ENCODE peak calls at places on chromosomes 13 and 19, in ten cellular contexts. M is PC-3; P is HCT116; S is heart left ventricle; X is CD4-positive, CD25-positive, alpha-beta regulatory T cell; G is gastrocnemius medialis; D is aorta; Z is CD8-positive, alpha-beta T cell; J is left lung; L is IMR-90. Y is an unnamed sample.
A peak's percentile ranks its signal among the peaks of the same experiment; 100 is the strongest.

GRCh38 chr19:49335784-49336481 is 727 bp downstream of the CD37 start:
- ATAC-seq in M (no peak), P (no peak), S (no peak), X (peak; percentile 29), G (no peak), D (no peak), Z (peak; percentile 38), J (no peak), L (no peak), Y (no peak)

GRCh38 chr19:46736544-46737274 is 9.1 kb upstream of the FKRP start:
- ATAC-seq in M (no peak), P (no peak), S (no peak), X (no peak), G (no peak), D (peak; percentile 69), Z (no peak), J (no peak), L (peak; percentile 22), Y (no peak)

GRCh38 chr13:75507027-75508001 is 25.3 kb upstream of the TBC1D4 start:
- ATAC-seq in M (no peak), P (no peak), S (no peak), X (no peak), G (no peak), D (no peak), Z (no peak), J (peak; percentile 22), L (no peak), Y (no peak)

GRCh38 chr13:24764276-24764630 is 284 bp downstream of the RNF17 start:
- ATAC-seq in M (no peak), P (no peak), S (no peak), X (no peak), G (no peak), D (no peak), Z (no peak), J (no peak), L (no peak), Y (no peak)

GRCh38 chr13:23852351-23852750 is 36.8 kb downstream of the MIPEP start:
- ATAC-seq in M (no peak), P (no peak), S (no peak), X (no peak), G (no peak), D (no peak), Z (no peak), J (no peak), L (no peak), Y (no peak)

GRCh38 chr19:43152217-43152616 is 34.1 kb downstream of the PSG5 start:
- ATAC-seq in M (no peak), P (no peak), S (no peak), X (no peak), G (no peak), D (no peak), Z (no peak), J (no peak), L (no peak), Y (no peak)

GRCh38 chr13:71483733-71484132 is 383.3 kb downstream of the DACH1 start:
- ATAC-seq in M (no peak), P (no peak), S (no peak), X (no peak), G (no peak), D (no peak), Z (no peak), J (no peak), L (no peak), Y (no peak)

GRCh38 chr13:90869580-90869979 is 477.9 kb upstream of the MIR17HG start:
- ATAC-seq in M (no peak), P (no peak), S (no peak), X (no peak), G (no peak), D (no peak), Z (no peak), J (no peak), L (no peak), Y (no peak)

GRCh38 chr19:21566073-21566472 is 60.7 kb downstream of the ZNF429 start:
- ATAC-seq in M (no peak), P (no peak), S (no peak), X (peak; percentile 11), G (peak; percentile 52), D (no peak), Z (no peak), J (no peak), L (no peak), Y (no peak)

GRCh38 chr19:13937479-13938360 is 497 bp downstream of the PODNL1 start:
- ATAC-seq in M (peak; percentile 17), P (no peak), S (no peak), X (no peak), G (no peak), D (peak; percentile 60), Z (no peak), J (peak; percentile 15), L (peak; percentile 58), Y (no peak)

GRCh38 chr13:35599385-35599784 is 122.9 kb upstream of the MAB21L1 start:
- ATAC-seq in M (no peak), P (no peak), S (no peak), X (no peak), G (no peak), D (no peak), Z (no peak), J (no peak), L (peak; percentile 42), Y (no peak)

GRCh38 chr13:34990399-34991224 is 48.5 kb downstream of the NBEA start:
- ATAC-seq in M (no peak), P (no peak), S (no peak), X (no peak), G (no peak), D (no peak), Z (no peak), J (no peak), L (no peak), Y (no peak)

DNA sequence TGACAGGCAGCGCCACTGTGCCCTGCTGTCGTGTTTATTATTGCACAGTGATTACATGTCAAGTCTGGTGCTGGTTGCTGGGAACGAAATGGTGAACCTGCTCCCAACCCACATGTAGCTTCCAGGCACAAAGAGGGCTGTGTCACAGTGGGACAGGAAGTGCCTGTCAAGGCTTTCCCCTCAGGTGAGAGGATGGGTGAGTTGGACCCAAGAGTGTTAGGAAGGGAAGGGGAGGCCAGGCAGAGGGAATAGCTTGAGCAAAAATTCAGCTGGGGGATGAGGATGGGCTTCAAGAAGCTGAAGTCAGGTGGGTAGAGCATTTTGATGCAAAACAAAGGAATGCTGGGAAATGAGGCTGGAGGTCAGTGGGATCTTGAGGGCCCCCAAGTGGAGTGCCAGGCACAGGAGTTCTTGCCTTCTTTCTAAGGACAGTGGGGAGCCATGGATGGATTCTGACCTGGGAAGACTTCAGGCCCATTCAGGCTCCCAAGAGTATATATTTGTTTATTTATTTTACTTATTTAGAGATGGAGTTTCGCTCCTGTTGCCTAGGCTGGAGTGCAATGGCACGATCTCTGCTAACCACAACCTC is 8.5 kb upstream of the QTRT1 start:
- ATAC-seq in M (no peak), P (no peak), S (no peak), X (no peak), G (no peak), D (no peak), Z (no peak), J (no peak), L (no peak), Y (no peak)
- H3K36me3 ChIP-seq in M (peaks cover 48% of the 10 kb centered on the region), P (peaks cover 46% of the 10 kb centered on the region), S (peaks cover 13% of the 10 kb centered on the region), X (peaks cover 36% of the 10 kb centered on the region), G (peaks cover 47% of the 10 kb centered on the region), D (no peaks in the 10 kb centered on the region), Z (peaks cover 26% of the 10 kb centered on the region), J (peaks cover 48% of the 10 kb centered on the region), L (peaks cover 46% of the 10 kb centered on the region), Y (peaks cover 52% of the 10 kb centered on the region)

GRCh38 chr19:23345838-23346237 is 49.4 kb downstream of the ZNF91 start:
- ATAC-seq in M (no peak), P (no peak), S (no peak), X (no peak), G (no peak), D (no peak), Z (no peak), J (no peak), L (no peak), Y (no peak)

GRCh38 chr19:23346696-23347095 is 48.6 kb downstream of the ZNF91 start:
- ATAC-seq in M (no peak), P (no peak), S (no peak), X (no peak), G (no peak), D (no peak), Z (no peak), J (no peak), L (no peak), Y (no peak)

GRCh38 chr19:23343434-23344010 is 51.7 kb downstream of the ZNF91 start:
- ATAC-seq in M (no peak), P (no peak), S (no peak), X (no peak), G (no peak), D (no peak), Z (no peak), J (no peak), L (no peak), Y (no peak)
- H3K9me3 ChIP-seq in M (peaks cover 18% of the 10 kb centered on the region), P (peaks cover 39% of the 10 kb centered on the region), S (peaks cover 19% of the 10 kb centered on the region), X (peaks cover 88% of the 10 kb centered on the region), G (peaks cover 7% of the 10 kb centered on the region), D (peaks cover 27% of the 10 kb centered on the region), Z (peaks cover 45% of the 10 kb centered on the region), J (peaks cover 99% of the 10 kb centered on the region), L (peaks cover 61% of the 10 kb centered on the region), Y (no peaks in the 10 kb centered on the region)

DNA sequence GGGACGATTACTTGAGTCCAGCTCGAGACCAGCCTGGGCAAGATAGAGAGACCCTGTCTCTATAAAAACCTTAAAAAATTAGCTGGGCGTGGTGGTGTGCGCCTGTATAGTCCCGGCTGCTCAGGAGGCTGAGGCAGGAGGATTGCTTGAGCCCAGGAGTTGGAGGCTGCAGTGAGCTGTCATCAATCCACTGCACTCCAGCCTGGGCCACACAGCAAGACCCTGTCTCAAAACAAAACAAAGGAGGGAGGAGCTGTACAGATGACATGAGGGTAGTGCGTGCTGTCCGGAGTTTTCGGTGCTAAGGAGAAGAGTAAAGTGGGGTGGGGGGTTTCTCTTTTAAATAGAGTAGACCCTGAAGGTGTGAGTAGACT is 22.6 kb downstream of the HDGFL2 start:
- ATAC-seq in M (no peak), P (no peak), S (no peak), X (no peak), G (no peak), D (no peak), Z (no peak), J (no peak), L (no peak), Y (no peak)
- H3K36me3 ChIP-seq in M (peaks cover 28% of the 10 kb centered on the region), P (peaks cover 6% of the 10 kb centered on the region), S (peaks cover 28% of the 10 kb centered on the region), X (peaks cover 38% of the 10 kb centered on the region), G (peaks cover 66% of the 10 kb centered on the region), D (no peaks in the 10 kb centered on the region), Z (peaks cover 3% of the 10 kb centered on the region), J (peaks cover 87% of the 10 kb centered on the region), L (peaks cover 76% of the 10 kb centered on the region), Y (no peaks in the 10 kb centered on the region)

GRCh38 chr19:56423985-56424353 is 19.8 kb downstream of the ZNF583 start:
- ATAC-seq in M (no peak), P (no peak), S (no peak), X (no peak), G (no peak), D (no peak), Z (no peak), J (no peak), L (no peak), Y (no peak)

DNA sequence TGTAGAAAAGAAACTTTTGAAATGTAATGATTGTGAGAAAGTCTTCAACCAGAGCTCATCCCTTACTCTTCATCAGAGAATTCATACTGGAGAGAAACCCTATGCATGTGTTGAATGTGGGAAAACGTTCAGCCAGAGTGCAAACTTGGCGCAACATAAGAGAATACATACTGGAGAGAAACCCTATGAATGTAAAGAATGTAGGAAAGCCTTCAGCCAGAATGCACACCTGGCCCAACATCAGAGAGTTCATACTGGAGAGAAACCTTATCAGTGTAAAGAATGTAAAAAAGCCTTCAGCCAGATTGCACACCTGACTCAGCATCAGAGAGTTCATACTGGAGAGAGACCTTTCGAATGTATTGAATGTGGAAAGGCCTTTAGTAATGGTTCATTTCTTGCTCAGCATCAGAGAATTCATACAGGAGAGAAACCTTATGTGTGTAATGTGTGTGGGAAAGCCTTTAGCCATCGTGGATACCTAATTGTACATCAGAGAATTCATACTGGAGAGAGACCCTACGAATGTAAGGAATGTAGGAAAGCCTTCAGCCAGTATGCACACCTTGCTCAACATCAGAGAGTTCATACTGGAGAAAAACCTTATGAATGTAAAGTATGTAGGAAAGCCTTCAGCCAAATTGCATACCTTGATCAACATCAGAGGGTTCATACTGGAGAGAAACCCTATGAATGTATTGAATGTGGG is 19.3 kb downstream of the ZNF583 start:
- ATAC-seq in M (no peak), P (no peak), S (no peak), X (no peak), G (no peak), D (no peak), Z (no peak), J (no peak), L (no peak), Y (no peak)
- H3K9me3 ChIP-seq in M (peaks cover 89% of the 10 kb centered on the region), P (peaks cover 53% of the 10 kb centered on the region), S (peaks cover 100% of the 10 kb centered on the region), X (peaks cover 94% of the 10 kb centered on the region), G (peaks cover 75% of the 10 kb centered on the region), D (peaks cover 15% of the 10 kb centered on the region), Z (peaks cover 83% of the 10 kb centered on the region), J (peaks cover 100% of the 10 kb centered on the region), L (peaks cover 61% of the 10 kb centered on the region), Y (peaks cover 21% of the 10 kb centered on the region)

Y was measured in gastroesophageal sphincter.